ENCODE peak calls at places on chromosomes 7 and 10, in eight cellular contexts. V is glomerular endothelial cell, E is GM23248, R is upper lobe of right lung, A is foreskin fibroblast, N is iPS-NIHi11, F is T47D, Z is NCI-H774. J is an unnamed sample.

GRCh38 chr10:86878973-86879781 is 78.2 kb downstream of the MMRN2 start:
- DNase-seq in V (no peak), E (no peak), R (no peak), A (no peak), N (no peak), F (no peak), Z (no peak), J (no peak)

GRCh38 chr10:12876266-12876665 is 125.2 kb downstream of the CCDC3 start:
- DNase-seq in V (no peak), E (no peak), R (no peak), A (no peak), N (no peak), F (no peak), Z (no peak), J (no peak)

GRCh38 chr10:102289356-102289755 is 44.0 kb downstream of the GBF1 start:
- DNase-seq in V (no peak), E (no peak), R (no peak), A (no peak), N (no peak), F (no peak), Z (no peak), J (no peak)

GRCh38 chr10:87642988-87643387 is 16.7 kb upstream of the PAPSS2 start:
- DNase-seq in V (no peak), E (no peak), R (no peak), A (peak), N (no peak), F (no peak), Z (no peak), J (no peak)

GRCh38 chr7:14023838-14024237 is 34.4 kb upstream of the ETV1 start:
- DNase-seq in V (no peak), E (no peak), R (no peak), A (no peak), N (no peak), F (no peak), Z (no peak), J (no peak)

GRCh38 chr10:93995598-93996271 is 2.0 kb downstream of the PLCE1 start:
- DNase-seq in V (no peak), E (peak), R (no peak), A (peak), N (no peak), F (peak), Z (no peak), J (no peak)

GRCh38 chr7:157500171-157500960 is 163.6 kb downstream of the DNAJB6 start:
- DNase-seq in V (no peak), E (no peak), R (peak), A (no peak), N (no peak), F (no peak), Z (no peak), J (no peak)

GRCh38 chr10:128493811-128494210 is 367.6 kb upstream of the MKI67 start:
- DNase-seq in V (no peak), E (no peak), R (no peak), A (no peak), N (no peak), F (no peak), Z (no peak), J (no peak)

GRCh38 chr10:71589617-71590551 is 129.7 kb downstream of the C10orf105 start:
- DNase-seq in V (no peak), E (peak), R (no peak), A (no peak), N (no peak), F (no peak), Z (peak), J (no peak)

GRCh38 chr7:158572000-158572828 is 15.4 kb downstream of the PTPRN2 start:
- DNase-seq in V (no peak), E (no peak), R (no peak), A (no peak), N (no peak), F (no peak), Z (no peak), J (no peak)

GRCh38 chr10:125016611-125017202 is 74.8 kb downstream of the ZRANB1 start:
- DNase-seq in V (no peak), E (no peak), R (no peak), A (peak), N (no peak), F (no peak), Z (no peak), J (peak)

GRCh38 chr7:55073051-55073511 is 54.3 kb downstream of the EGFR start:
- DNase-seq in V (no peak), E (peak), R (no peak), A (peak), N (no peak), F (no peak), Z (no peak), J (no peak)

GRCh38 chr7:44279286-44279685 is 46.1 kb downstream of the CAMK2B start:
- DNase-seq in V (no peak), E (no peak), R (peak), A (no peak), N (no peak), F (no peak), Z (no peak), J (no peak)

GRCh38 chr7:92815412-92815811 is 21.0 kb downstream of the CDK6 start:
- DNase-seq in V (no peak), E (no peak), R (no peak), A (no peak), N (no peak), F (no peak), Z (no peak), J (no peak)

GRCh38 chr7:134619627-134620331 is 26.9 kb upstream of the BPGM start:
- DNase-seq in V (no peak), E (peak), R (no peak), A (peak), N (no peak), F (no peak), Z (peak), J (peak)

GRCh38 chr7:104005197-104005596 is 15.7 kb upstream of the RELN start:
- DNase-seq in V (no peak), E (no peak), R (no peak), A (no peak), N (no peak), F (no peak), Z (no peak), J (no peak)

GRCh38 chr7:73931502-73931901 is 70.5 kb downstream of the TMEM270 start:
- DNase-seq in V (no peak), E (no peak), R (no peak), A (no peak), N (no peak), F (no peak), Z (no peak), J (no peak)

GRCh38 chr7:154581251-154581890 is 421.6 kb downstream of the PAXIP1 start:
- DNase-seq in V (no peak), E (no peak), R (no peak), A (no peak), N (no peak), F (no peak), Z (no peak), J (no peak)

GRCh38 chr7:76318488-76319353 is 16.2 kb downstream of the HSPB1 start:
- DNase-seq in V (no peak), E (peak), R (peak), A (peak), N (peak), F (peak), Z (peak), J (peak)

GRCh38 chr10:4982764-4983226 is 19.6 kb downstream of the AKR1C1 start:
- DNase-seq in V (no peak), E (peak), R (no peak), A (peak), N (no peak), F (no peak), Z (no peak), J (no peak)

GRCh38 chr7:107051376-107051775 is 6.9 kb downstream of the PRKAR2B start:
- DNase-seq in V (no peak), E (peak), R (no peak), A (no peak), N (no peak), F (no peak), Z (no peak), J (no peak)

GRCh38 chr7:101624246-101625000 is 4.7 kb downstream of the MYL10 start:
- DNase-seq in V (no peak), E (no peak), R (no peak), A (no peak), N (peak), F (no peak), Z (no peak), J (peak)

GRCh38 chr7:101121996-101122932 is 4.6 kb upstream of the SERPINE1 start:
- DNase-seq in V (no peak), E (peak), R (peak), A (peak), N (peak), F (no peak), Z (no peak), J (peak)